ENCODE peak calls at places on chromosomes 12 and 14, in seven cellular contexts. One of them, this sample, is unnamed.

GRCh38 chr12:70627677-70628076 is 9.6 kb downstream of the PTPRB start:
- DNase-seq in NB4: no peak
- DNase-seq in CD8-positive, alpha-beta T cell: no peak
- DNase-seq in dorsolateral prefrontal cortex: no peak
- DNase-seq in AG10803: no peak
- DNase-seq in stomach: no peak
- DNase-seq in GM06990: no peak
- DNase-seq in this sample: no peak

GRCh38 chr12:39503445-39503844 is 60.5 kb upstream of the KIF21A start:
- DNase-seq in dorsolateral prefrontal cortex: no peak
- DNase-seq in CD8-positive, alpha-beta T cell: no peak
- DNase-seq in NB4: no peak
- DNase-seq in GM06990: no peak
- DNase-seq in AG10803: peak
- DNase-seq in stomach: no peak
- DNase-seq in this sample: no peak

GRCh38 chr12:124411953-124412645 is 117.2 kb downstream of the RFLNA start:
- DNase-seq in AG10803: no peak
- DNase-seq in dorsolateral prefrontal cortex: no peak
- DNase-seq in CD8-positive, alpha-beta T cell: no peak
- DNase-seq in NB4: no peak
- DNase-seq in stomach: no peak
- DNase-seq in GM06990: no peak
- DNase-seq in this sample: no peak

GRCh38 chr12:40054554-40055226 is 51.2 kb downstream of the SLC2A13 start:
- DNase-seq in NB4: no peak
- DNase-seq in GM06990: no peak
- DNase-seq in stomach: no peak
- DNase-seq in AG10803: peak
- DNase-seq in dorsolateral prefrontal cortex: peak
- DNase-seq in CD8-positive, alpha-beta T cell: no peak
- DNase-seq in this sample: no peak

GRCh38 chr12:116628989-116629388 is 69.8 kb downstream of the MAP1LC3B2 start:
- DNase-seq in stomach: no peak
- DNase-seq in NB4: no peak
- DNase-seq in dorsolateral prefrontal cortex: no peak
- DNase-seq in CD8-positive, alpha-beta T cell: no peak
- DNase-seq in AG10803: no peak
- DNase-seq in GM06990: no peak
- DNase-seq in this sample: no peak

GRCh38 chr14:103767306-103767894 is 51.8 kb downstream of the ZFYVE21 start:
- DNase-seq in CD8-positive, alpha-beta T cell: no peak
- DNase-seq in AG10803: no peak
- DNase-seq in GM06990: no peak
- DNase-seq in stomach: no peak
- DNase-seq in dorsolateral prefrontal cortex: no peak
- DNase-seq in NB4: no peak
- DNase-seq in this sample: no peak

GRCh38 chr14:56794088-56794556 is 16.2 kb downstream of the OTX2 start:
- DNase-seq in stomach: no peak
- DNase-seq in AG10803: no peak
- DNase-seq in dorsolateral prefrontal cortex: no peak
- DNase-seq in NB4: no peak
- DNase-seq in GM06990: no peak
- DNase-seq in CD8-positive, alpha-beta T cell: no peak
- DNase-seq in this sample: no peak

GRCh38 chr12:125418902-125419564 is 353.8 kb downstream of the AACS start:
- DNase-seq in stomach: no peak
- DNase-seq in dorsolateral prefrontal cortex: no peak
- DNase-seq in AG10803: no peak
- DNase-seq in CD8-positive, alpha-beta T cell: no peak
- DNase-seq in GM06990: peak
- DNase-seq in NB4: no peak
- DNase-seq in this sample: no peak

GRCh38 chr14:75222208-75222701 is 45.8 kb upstream of the TMED10 start:
- DNase-seq in AG10803: peak
- DNase-seq in NB4: peak
- DNase-seq in CD8-positive, alpha-beta T cell: no peak
- DNase-seq in stomach: no peak
- DNase-seq in GM06990: peak
- DNase-seq in dorsolateral prefrontal cortex: no peak
- DNase-seq in this sample: no peak

GRCh38 chr12:84508943-84509342 is 403.7 kb downstream of the SLC6A15 start:
- DNase-seq in AG10803: peak
- DNase-seq in CD8-positive, alpha-beta T cell: no peak
- DNase-seq in dorsolateral prefrontal cortex: no peak
- DNase-seq in NB4: peak
- DNase-seq in GM06990: no peak
- DNase-seq in stomach: no peak
- DNase-seq in this sample: no peak

GRCh38 chr12:65648461-65648860 is 175.8 kb upstream of the HMGA2 start:
- DNase-seq in NB4: no peak
- DNase-seq in dorsolateral prefrontal cortex: no peak
- DNase-seq in GM06990: no peak
- DNase-seq in AG10803: no peak
- DNase-seq in CD8-positive, alpha-beta T cell: no peak
- DNase-seq in stomach: no peak
- DNase-seq in this sample: no peak

GRCh38 chr14:87935081-87935828 is 57.7 kb downstream of the GALC start:
- DNase-seq in GM06990: no peak
- DNase-seq in stomach: no peak
- DNase-seq in NB4: no peak
- DNase-seq in AG10803: peak
- DNase-seq in dorsolateral prefrontal cortex: no peak
- DNase-seq in CD8-positive, alpha-beta T cell: no peak
- DNase-seq in this sample: no peak

GRCh38 chr14:91801358-91801757 is 66.0 kb downstream of the TC2N start:
- DNase-seq in GM06990: no peak
- DNase-seq in CD8-positive, alpha-beta T cell: no peak
- DNase-seq in stomach: no peak
- DNase-seq in NB4: no peak
- DNase-seq in AG10803: no peak
- DNase-seq in dorsolateral prefrontal cortex: no peak
- DNase-seq in this sample: no peak

GRCh38 chr12:64450711-64451486 is 1.0 kb upstream of the TBK1 start:
- DNase-seq in NB4: peak
- DNase-seq in AG10803: peak
- DNase-seq in CD8-positive, alpha-beta T cell: no peak
- DNase-seq in dorsolateral prefrontal cortex: no peak
- DNase-seq in stomach: no peak
- DNase-seq in GM06990: no peak
- DNase-seq in this sample: no peak

GRCh38 chr14:101862177-101862576 is 100.7 kb downstream of the PPP2R5C start:
- DNase-seq in NB4: no peak
- DNase-seq in dorsolateral prefrontal cortex: no peak
- DNase-seq in GM06990: no peak
- DNase-seq in AG10803: peak
- DNase-seq in CD8-positive, alpha-beta T cell: no peak
- DNase-seq in stomach: no peak
- DNase-seq in this sample: no peak

GRCh38 chr12:78181544-78182162 is 351.0 kb downstream of the NAV3 start:
- DNase-seq in GM06990: no peak
- DNase-seq in NB4: peak
- DNase-seq in CD8-positive, alpha-beta T cell: no peak
- DNase-seq in stomach: no peak
- DNase-seq in AG10803: peak
- DNase-seq in dorsolateral prefrontal cortex: peak
- DNase-seq in this sample: peak

GRCh38 chr12:49923035-49923644 is 19.4 kb upstream of the FAIM2 start:
- DNase-seq in NB4: no peak
- DNase-seq in dorsolateral prefrontal cortex: no peak
- DNase-seq in GM06990: no peak
- DNase-seq in CD8-positive, alpha-beta T cell: no peak
- DNase-seq in AG10803: no peak
- DNase-seq in stomach: no peak
- DNase-seq in this sample: no peak

GRCh38 chr12:107992016-107992415 is 137.1 kb upstream of the WSCD2 start:
- DNase-seq in stomach: no peak
- DNase-seq in CD8-positive, alpha-beta T cell: no peak
- DNase-seq in GM06990: no peak
- DNase-seq in dorsolateral prefrontal cortex: no peak
- DNase-seq in AG10803: no peak
- DNase-seq in NB4: no peak
- DNase-seq in this sample: no peak

GRCh38 chr12:123032736-123033391 is 52.4 kb downstream of the ARL6IP4 start:
- DNase-seq in stomach: no peak
- DNase-seq in GM06990: no peak
- DNase-seq in AG10803: no peak
- DNase-seq in dorsolateral prefrontal cortex: no peak
- DNase-seq in CD8-positive, alpha-beta T cell: no peak
- DNase-seq in NB4: peak
- DNase-seq in this sample: no peak

GRCh38 chr12:32302218-32302826 is 97.0 kb upstream of the FGD4 start:
- DNase-seq in GM06990: peak
- DNase-seq in dorsolateral prefrontal cortex: no peak
- DNase-seq in stomach: no peak
- DNase-seq in CD8-positive, alpha-beta T cell: no peak
- DNase-seq in NB4: peak
- DNase-seq in AG10803: no peak
- DNase-seq in this sample: no peak

GRCh38 chr12:89706551-89707348 is 1.9 kb downstream of the ATP2B1 start:
- DNase-seq in GM06990: peak
- DNase-seq in NB4: no peak
- DNase-seq in CD8-positive, alpha-beta T cell: no peak
- DNase-seq in AG10803: peak
- DNase-seq in stomach: no peak
- DNase-seq in dorsolateral prefrontal cortex: peak
- DNase-seq in this sample: peak

DNA sequence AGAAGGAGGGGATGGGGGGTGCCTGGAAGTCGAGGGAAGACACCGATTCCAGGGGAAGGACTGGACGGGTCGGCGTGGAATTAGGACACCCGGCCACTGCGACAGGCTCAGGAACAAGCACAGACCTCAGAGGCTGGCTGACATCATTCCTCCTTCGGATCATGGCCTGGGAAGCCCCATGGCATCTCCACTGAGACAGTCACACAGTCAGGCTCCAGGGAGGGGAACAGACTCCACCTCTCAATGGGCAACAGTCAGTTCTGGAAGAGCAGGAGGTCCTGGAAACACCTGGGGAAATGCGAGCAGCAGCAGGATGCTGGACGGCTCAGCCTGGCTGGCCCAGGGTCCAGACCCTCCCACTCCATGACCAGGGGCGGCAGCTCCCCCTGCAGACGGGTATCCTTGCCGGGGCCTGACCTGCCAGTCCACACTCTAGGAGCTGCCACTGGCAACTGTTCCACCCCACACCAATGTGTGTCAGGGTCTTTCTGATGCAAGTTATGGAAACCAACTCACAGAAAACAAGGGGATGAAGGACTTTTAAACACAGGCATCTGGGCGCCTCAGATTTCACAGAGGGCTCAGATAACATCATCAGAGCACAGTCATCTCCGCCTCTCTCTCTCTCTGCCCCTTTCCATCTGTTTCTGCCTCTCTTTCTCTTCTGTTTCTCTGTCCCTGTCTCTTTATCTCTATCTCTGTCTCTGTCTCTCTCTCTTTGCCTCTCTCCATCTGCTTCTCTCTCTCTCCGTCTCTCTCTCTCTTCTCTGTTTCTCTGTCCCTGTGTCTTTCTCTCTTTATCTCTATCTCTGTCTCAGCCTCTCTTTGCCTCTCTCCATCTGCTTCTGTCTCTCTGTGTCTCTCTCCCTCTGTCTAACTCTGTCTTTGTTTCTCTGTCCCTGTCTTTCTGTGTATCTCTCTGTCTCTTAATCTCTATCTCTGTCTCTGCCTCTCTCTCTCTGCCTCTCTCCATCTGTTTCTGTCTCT is 67.6 kb upstream of the FBRSL1 start:
- DNase-seq in dorsolateral prefrontal cortex: no peak
- DNase-seq in CD8-positive, alpha-beta T cell: no peak
- DNase-seq in AG10803: peak
- DNase-seq in stomach: no peak
- DNase-seq in NB4: no peak
- DNase-seq in GM06990: no peak
- DNase-seq in this sample: peak
- TF ChIP-seq CTCF in dorsolateral prefrontal cortex: no peak
- TF ChIP-seq CTCF in CD8-positive, alpha-beta T cell: no peak
- TF ChIP-seq CTCF in AG10803: no peak
- TF ChIP-seq CTCF in stomach: no peak
- TF ChIP-seq CTCF in NB4: no peak
- TF ChIP-seq CTCF in GM06990: no peak
- TF ChIP-seq CTCF in this sample: peak

GRCh38 chr12:5071496-5071895 is 27.8 kb downstream of the KCNA5 start:
- DNase-seq in stomach: no peak
- DNase-seq in CD8-positive, alpha-beta T cell: no peak
- DNase-seq in AG10803: no peak
- DNase-seq in GM06990: no peak
- DNase-seq in NB4: no peak
- DNase-seq in dorsolateral prefrontal cortex: no peak
- DNase-seq in this sample: no peak
- TF ChIP-seq CTCF in stomach: no peak
- TF ChIP-seq CTCF in CD8-positive, alpha-beta T cell: no peak
- TF ChIP-seq CTCF in AG10803: no peak
- TF ChIP-seq CTCF in GM06990: no peak
- TF ChIP-seq CTCF in NB4: no peak
- TF ChIP-seq CTCF in dorsolateral prefrontal cortex: no peak
- TF ChIP-seq CTCF in this sample: no peak

DNA sequence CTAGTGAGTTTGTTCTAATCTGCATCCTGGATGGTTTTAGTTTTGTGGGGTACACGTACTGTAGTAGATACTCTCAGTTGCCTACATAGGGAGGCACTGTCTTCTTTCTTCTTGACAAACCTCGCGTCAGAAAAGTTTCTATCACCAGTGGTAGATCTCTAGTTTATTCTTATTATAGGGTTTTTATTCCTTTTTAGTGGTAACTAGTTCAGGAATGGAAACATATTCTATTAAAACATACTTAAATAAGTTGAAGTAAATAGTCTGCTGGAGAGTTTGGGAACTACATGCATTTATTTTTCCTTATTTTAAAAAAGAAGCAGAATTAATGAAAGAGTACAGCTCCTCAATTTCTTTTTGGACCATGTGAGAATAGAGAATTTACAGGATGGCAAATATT is 33.6 kb upstream of the OR9K2 start:
- DNase-seq in GM06990: no peak
- DNase-seq in CD8-positive, alpha-beta T cell: no peak
- DNase-seq in NB4: no peak
- DNase-seq in stomach: no peak
- DNase-seq in dorsolateral prefrontal cortex: no peak
- DNase-seq in AG10803: no peak
- DNase-seq in this sample: no peak
- TF ChIP-seq CTCF in GM06990: no peak
- TF ChIP-seq CTCF in CD8-positive, alpha-beta T cell: no peak
- TF ChIP-seq CTCF in NB4: no peak
- TF ChIP-seq CTCF in stomach: no peak
- TF ChIP-seq CTCF in dorsolateral prefrontal cortex: no peak
- TF ChIP-seq CTCF in AG10803: no peak
- TF ChIP-seq CTCF in this sample: no peak

GRCh38 chr12:95574799-95575452 is 23.6 kb upstream of the USP44 start:
- DNase-seq in dorsolateral prefrontal cortex: no peak
- DNase-seq in NB4: peak
- DNase-seq in AG10803: peak
- DNase-seq in CD8-positive, alpha-beta T cell: no peak
- DNase-seq in stomach: no peak
- DNase-seq in GM06990: no peak
- DNase-seq in this sample: peak
- TF ChIP-seq CTCF in dorsolateral prefrontal cortex: peak
- TF ChIP-seq CTCF in NB4: peak
- TF ChIP-seq CTCF in AG10803: peak
- TF ChIP-seq CTCF in CD8-positive, alpha-beta T cell: no peak
- TF ChIP-seq CTCF in stomach: no peak
- TF ChIP-seq CTCF in GM06990: peak
- TF ChIP-seq CTCF in this sample: peak

GRCh38 chr14:53537421-53538315 is 384.5 kb upstream of the DDHD1 start:
- DNase-seq in CD8-positive, alpha-beta T cell: no peak
- DNase-seq in dorsolateral prefrontal cortex: no peak
- DNase-seq in stomach: no peak
- DNase-seq in NB4: no peak
- DNase-seq in AG10803: peak
- DNase-seq in GM06990: no peak
- DNase-seq in this sample: no peak
- TF ChIP-seq CTCF in CD8-positive, alpha-beta T cell: no peak
- TF ChIP-seq CTCF in dorsolateral prefrontal cortex: no peak
- TF ChIP-seq CTCF in stomach: no peak
- TF ChIP-seq CTCF in NB4: no peak
- TF ChIP-seq CTCF in AG10803: peak
- TF ChIP-seq CTCF in GM06990: no peak
- TF ChIP-seq CTCF in this sample: no peak

This sample was measured in nephron progenitor cell.